ENCODE peak calls at places on chromosomes 2 and 18, in six cellular contexts. G is A549, I is K562, K is IMR-90, N is SK-N-SH, O is HepG2. R is an unnamed sample.

GRCh38 chr2:45845058-45845457 is 193.6 kb downstream of the PRKCE start:
- DNase-seq in G (no peak), I (no peak), K (no peak), N (no peak), O (no peak), R (no peak)

GRCh38 chr2:48496867-48497266 is 33.1 kb upstream of the STON1 start:
- DNase-seq in G (no peak), I (no peak), K (peak; percentile 82), N (no peak), O (no peak), R (no peak)

GRCh38 chr18:14174706-14175085 is 42.5 kb upstream of the ZNF519 start:
- DNase-seq in G (no peak), I (no peak), K (no peak), N (no peak), O (no peak), R (no peak)

GRCh38 chr2:207734264-207734635 is 22.8 kb downstream of the CCNYL1 start:
- DNase-seq in G (peak; percentile 75), I (no peak), K (peak; percentile 61), N (peak; percentile 16), O (peak; percentile 75), R (no peak)

GRCh38 chr2:145635706-145636427 is 1115.9 kb upstream of the ZEB2 start:
- DNase-seq in G (no peak), I (no peak), K (peak; percentile 86), N (no peak), O (no peak), R (no peak)

GRCh38 chr2:112001136-112001764 is 53.8 kb upstream of the TMEM87B start:
- DNase-seq in G (no peak), I (no peak), K (no peak), N (no peak), O (no peak), R (peak; percentile 24)

GRCh38 chr2:187942876-187943275 is 348.8 kb upstream of the GULP1 start:
- DNase-seq in G (no peak), I (no peak), K (no peak), N (no peak), O (no peak), R (no peak)

GRCh38 chr18:48295586-48296311 is 113.4 kb downstream of the ZBTB7C start:
- DNase-seq in G (no peak), I (no peak), K (no peak), N (peak; percentile 47), O (peak; percentile 3), R (no peak)

GRCh38 chr2:175227382-175227781 is 45.9 kb upstream of the ATP5MC3 start:
- DNase-seq in G (no peak), I (no peak), K (no peak), N (no peak), O (no peak), R (no peak)

GRCh38 chr2:193556766-193557470 is 1362.2 kb upstream of the TMEFF2 start:
- DNase-seq in G (no peak), I (no peak), K (no peak), N (no peak), O (no peak), R (no peak)

GRCh38 chr18:21897811-21898210 is 157.2 kb downstream of the MIB1 start:
- DNase-seq in G (peak; percentile 55), I (peak; percentile 62), K (peak; percentile 42), N (peak; percentile 72), O (peak; percentile 56), R (no peak)

GRCh38 chr2:223587301-223587700 is 14.9 kb downstream of the SCG2 start:
- DNase-seq in G (no peak), I (no peak), K (no peak), N (no peak), O (no peak), R (no peak)

GRCh38 chr18:63752661-63753060 is 22.6 kb upstream of the SERPINB7 start:
- DNase-seq in G (no peak), I (no peak), K (no peak), N (no peak), O (no peak), R (no peak)

GRCh38 chr2:176178271-176178806 is 10.1 kb upstream of the HOXD1 start:
- DNase-seq in G (no peak), I (no peak), K (no peak), N (no peak), O (no peak), R (no peak)

GRCh38 chr2:210370562-210370961 is 55.6 kb upstream of the MYL1 start:
- DNase-seq in G (no peak), I (no peak), K (no peak), N (no peak), O (no peak), R (no peak)

GRCh38 chr2:71672011-71672639 is 218.8 kb downstream of the DYSF start:
- DNase-seq in G (no peak), I (no peak), K (no peak), N (peak; percentile 40), O (peak; percentile 18), R (no peak)

GRCh38 chr2:9057939-9058761 is 54.7 kb upstream of the MBOAT2 start:
- DNase-seq in G (peak; percentile 66), I (no peak), K (peak; percentile 89), N (no peak), O (no peak), R (no peak)

GRCh38 chr2:43791035-43791434 is 17.2 kb downstream of the DYNC2LI1 start:
- DNase-seq in G (no peak), I (no peak), K (no peak), N (no peak), O (no peak), R (no peak)

GRCh38 chr18:9335255-9336045 is 877 bp downstream of the TWSG1 start:
- DNase-seq in G (no peak), I (no peak), K (peak; percentile 29), N (no peak), O (no peak), R (no peak)

DNA sequence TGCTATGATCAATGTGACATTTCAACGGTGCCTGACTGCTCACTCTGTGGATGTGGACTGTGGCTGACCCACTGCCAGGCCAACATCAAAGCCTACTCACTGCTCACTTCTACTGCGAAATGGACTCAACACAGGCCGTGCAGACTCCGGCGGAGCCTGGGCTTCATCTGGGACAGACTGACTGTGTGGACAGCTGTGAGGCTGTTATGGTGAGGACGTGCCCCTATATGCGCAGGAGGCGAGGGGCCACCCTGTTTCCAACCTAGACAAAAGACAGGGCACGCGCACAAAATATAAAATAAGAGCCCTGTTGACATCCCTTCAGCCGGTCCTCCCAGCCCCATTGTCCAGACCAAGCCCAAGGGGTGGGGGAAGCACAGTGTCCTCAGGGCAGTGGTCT is 514.4 kb upstream of the RAB6C start:
- DNase-seq in G (no peak), I (no peak), K (no peak), N (no peak), O (no peak), R (no peak)
- TF ChIP-seq SMC3 in G (no peak), I (no peak), K (no peak), N (no peak), O (no peak), R (no peak)

GRCh38 chr2:150075831-150076230 is 411.6 kb downstream of the RND3 start:
- DNase-seq in G (peak; percentile 33), I (no peak), K (peak; percentile 90), N (no peak), O (no peak), R (no peak)
- TF ChIP-seq SMC3 in G (no peak), I (no peak), K (peak; percentile 5), N (no peak), O (no peak), R (no peak)

GRCh38 chr2:28552045-28552823 is 56.4 kb downstream of the PLB1 start:
- DNase-seq in G (no peak), I (no peak), K (peak; percentile 72), N (no peak), O (no peak), R (no peak)
- TF ChIP-seq SMC3 in G (no peak), I (no peak), K (no peak), N (no peak), O (no peak), R (no peak)

DNA sequence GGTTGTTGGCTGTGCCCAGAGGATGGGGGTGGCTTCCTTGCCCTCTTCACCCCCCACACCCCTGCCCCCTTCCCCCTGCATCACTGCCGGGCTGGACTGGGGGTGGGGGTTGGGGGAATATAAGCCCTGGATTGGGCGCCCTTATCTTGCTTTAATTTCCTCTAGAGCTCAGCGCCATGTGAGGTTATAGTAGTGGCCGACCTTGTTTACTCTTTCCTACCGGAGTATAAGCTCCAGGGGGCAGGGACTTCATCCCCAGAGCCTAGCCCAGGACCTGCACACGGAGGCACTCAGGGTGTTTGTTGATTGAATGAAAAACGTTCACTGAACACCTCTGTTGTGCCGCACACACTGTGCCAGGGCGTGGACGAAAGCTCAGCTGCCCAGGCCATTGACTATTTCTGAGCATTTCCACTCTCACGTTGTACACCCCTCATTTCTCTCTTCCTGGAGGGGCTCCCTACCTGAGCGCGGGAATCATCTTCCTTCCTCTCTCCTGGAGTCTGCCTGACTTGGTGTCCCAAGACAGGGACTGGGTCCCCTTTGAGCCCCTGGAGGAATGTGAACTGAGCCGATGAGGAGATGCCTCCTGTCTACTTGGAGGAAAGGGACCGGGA is 9.3 kb upstream of the SPATA3 start:
- DNase-seq in G (no peak), I (no peak), K (no peak), N (no peak), O (no peak), R (no peak)
- TF ChIP-seq SMC3 in G (no peak), I (no peak), K (no peak), N (no peak), O (no peak), R (no peak)

GRCh38 chr2:217127744-217128143 is 267.9 kb upstream of the TNP1 start:
- DNase-seq in G (no peak), I (no peak), K (peak; percentile 47), N (peak; percentile 64), O (no peak), R (no peak)
- TF ChIP-seq SMC3 in G (no peak), I (no peak), K (no peak), N (no peak), O (no peak), R (no peak)

GRCh38 chr2:156867201-156867600 is 390.3 kb upstream of the GALNT5 start:
- DNase-seq in G (no peak), I (no peak), K (peak; percentile 33), N (no peak), O (no peak), R (no peak)

GRCh38 chr2:156864753-156865152 is 392.8 kb upstream of the GALNT5 start:
- DNase-seq in G (no peak), I (no peak), K (no peak), N (no peak), O (no peak), R (no peak)

GRCh38 chr2:156864230-156864629 is 393.3 kb upstream of the GALNT5 start:
- DNase-seq in G (no peak), I (no peak), K (peak; percentile 2), N (no peak), O (no peak), R (no peak)
- TF ChIP-seq SMC3 in G (no peak), I (no peak), K (no peak), N (no peak), O (no peak), R (no peak)

GRCh38 chr2:25029183-25029554 is 12.7 kb upstream of the EFR3B start:
- DNase-seq in G (peak; percentile 15), I (no peak), K (no peak), N (no peak), O (no peak), R (no peak)

GRCh38 chr2:25034081-25034480 is 7.8 kb upstream of the EFR3B start:
- DNase-seq in G (no peak), I (no peak), K (no peak), N (no peak), O (no peak), R (no peak)

GRCh38 chr2:25032094-25032493 is 9.8 kb upstream of the EFR3B start:
- DNase-seq in G (no peak), I (no peak), K (peak; percentile 17), N (no peak), O (no peak), R (no peak)

GRCh38 chr2:25032901-25033300 is 9.0 kb upstream of the EFR3B start:
- DNase-seq in G (no peak), I (no peak), K (no peak), N (no peak), O (no peak), R (no peak)

GRCh38 chr2:25030702-25031101 is 11.2 kb upstream of the EFR3B start:
- DNase-seq in G (no peak), I (no peak), K (peak; percentile 7), N (no peak), O (no peak), R (no peak)
- TF ChIP-seq SMC3 in G (no peak), I (no peak), K (no peak), N (no peak), O (no peak), R (no peak)

R was measured in GM12878.